ENCODE peak calls at places on chromosomes 7 and 10, in eight cellular contexts. L is IMR-90, G is astrocyte, F is bronchial epithelial cell, A is endothelial cell of umbilical vein, K is prostate gland, Z is epithelial cell of esophagus, I is hepatocyte. N is an unnamed sample.

GRCh38 chr10:119025336-119025735 is 4.2 kb upstream of the NANOS1 start:
- DNase-seq in L (peak; percentile 64), G (peak; percentile 70), F (peak; percentile 63), A (peak; percentile 55), K (peak; percentile 85), Z (peak; percentile 74), I (peak; percentile 69), N (peak; percentile 71)

GRCh38 chr10:75593690-75594556 is 162.5 kb downstream of the LRMDA start:
- DNase-seq in L (no peak), G (no peak), F (no peak), A (no peak), K (no peak), Z (no peak), I (no peak), N (no peak)

GRCh38 chr10:124092270-124093075 is 925 bp downstream of the CHST15 start:
- DNase-seq in L (no peak), G (peak; percentile 29), F (peak; percentile 37), A (peak; percentile 52), K (peak; percentile 40), Z (peak; percentile 65), I (peak; percentile 68), N (peak; percentile 46)

GRCh38 chr7:5696346-5697100 is 84.9 kb downstream of the RNF216 start:
- DNase-seq in L (no peak), G (no peak), F (no peak), A (no peak), K (no peak), Z (no peak), I (no peak), N (no peak)

GRCh38 chr10:78830062-78830974 is 238.4 kb upstream of the ZMIZ1 start:
- DNase-seq in L (peak; percentile 78), G (peak; percentile 31), F (peak; percentile 64), A (no peak), K (no peak), Z (peak; percentile 47), I (no peak), N (no peak)

GRCh38 chr7:45324683-45325237 is 167.2 kb downstream of the RAMP3 start:
- DNase-seq in L (no peak), G (no peak), F (no peak), A (peak; percentile 6), K (no peak), Z (no peak), I (peak; percentile 49), N (no peak)

GRCh38 chr10:27100800-27101347 is 580 bp upstream of the ANKRD26 start:
- DNase-seq in L (no peak), G (no peak), F (no peak), A (no peak), K (no peak), Z (no peak), I (no peak), N (no peak)

GRCh38 chr7:25839084-25839769 is 312.8 kb upstream of the NFE2L3 start:
- DNase-seq in L (no peak), G (no peak), F (no peak), A (no peak), K (no peak), Z (no peak), I (no peak), N (no peak)

GRCh38 chr10:84715911-84716310 is 387.5 kb downstream of the CCSER2 start:
- DNase-seq in L (peak; percentile 8), G (no peak), F (peak; percentile 48), A (peak; percentile 33), K (no peak), Z (peak; percentile 72), I (peak; percentile 60), N (no peak)

GRCh38 chr7:151954866-151955820 is 1.1 kb upstream of the GALNTL5 start:
- DNase-seq in L (no peak), G (no peak), F (no peak), A (no peak), K (no peak), Z (no peak), I (no peak), N (peak; percentile 29)

GRCh38 chr7:4144801-4145470 is 537.2 kb upstream of the FOXK1 start:
- DNase-seq in L (peak; percentile 28), G (peak; percentile 33), F (no peak), A (peak; percentile 2), K (peak; percentile 24), Z (no peak), I (peak; percentile 78), N (peak; percentile 22)

GRCh38 chr10:130461631-130462030 is 325.4 kb downstream of the GLRX3 start:
- DNase-seq in L (no peak), G (no peak), F (no peak), A (no peak), K (no peak), Z (no peak), I (no peak), N (no peak)

GRCh38 chr10:19111501-19112267 is 63.1 kb downstream of the MALRD1 start:
- DNase-seq in L (peak; percentile 55), G (peak; percentile 54), F (no peak), A (no peak), K (no peak), Z (no peak), I (no peak), N (peak; percentile 18)

GRCh38 chr7:41059796-41060195 is 643.1 kb downstream of the INHBA start:
- DNase-seq in L (no peak), G (no peak), F (peak; percentile 30), A (no peak), K (no peak), Z (peak; percentile 31), I (no peak), N (no peak)

GRCh38 chr10:90587081-90587491 is 270.8 kb downstream of the HTR7 start:
- DNase-seq in L (peak; percentile 68), G (peak; percentile 95), F (peak; percentile 71), A (peak; percentile 40), K (no peak), Z (peak; percentile 57), I (peak; percentile 32), N (peak; percentile 92)

GRCh38 chr7:31744294-31744874 is 57.4 kb downstream of the PPP1R17 start:
- DNase-seq in L (peak; percentile 73), G (peak; percentile 56), F (peak; percentile 67), A (peak; percentile 79), K (peak; percentile 62), Z (peak; percentile 81), I (peak; percentile 79), N (peak; percentile 64)

DNA sequence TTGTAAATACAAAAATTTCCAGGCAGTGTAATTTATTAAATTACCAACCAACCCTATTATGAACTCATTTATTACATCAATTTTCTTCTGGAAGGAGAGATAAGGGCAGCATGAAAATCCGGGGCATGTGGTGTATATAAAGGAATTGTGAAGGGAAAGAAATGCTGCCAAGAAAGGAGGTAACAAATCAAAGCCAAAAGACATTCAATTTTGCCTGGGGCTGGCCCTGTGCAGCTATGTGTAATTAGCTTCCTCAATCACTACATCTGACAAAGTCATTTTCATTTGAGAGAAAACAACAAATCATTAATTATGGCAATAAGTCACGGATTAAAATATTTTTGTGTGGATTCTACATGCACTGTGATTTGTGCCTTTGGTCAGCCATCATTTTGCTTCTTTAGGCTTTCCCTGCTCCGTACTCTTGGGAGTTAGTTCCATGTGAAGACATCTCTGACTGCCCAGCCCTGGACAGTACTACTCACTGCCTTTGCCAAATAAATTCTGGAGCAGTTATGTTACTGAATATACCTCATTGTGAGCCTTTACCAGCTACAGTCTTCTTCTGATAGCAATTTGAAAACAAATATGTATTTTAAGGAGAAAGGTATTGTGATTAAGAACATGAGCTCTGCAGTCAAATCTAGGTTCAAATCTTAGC is 191.7 kb downstream of the RELN start:
- DNase-seq in L (no peak), G (no peak), F (no peak), A (no peak), K (no peak), Z (no peak), I (no peak), N (no peak)
- TF ChIP-seq CTCF in L (no peak), G (no peak), F (no peak), A (no peak), K (no peak), Z (no peak), I (no peak), N (no peak)

GRCh38 chr7:116392806-116393205 is 106.7 kb upstream of the CAV2 start:
- DNase-seq in L (no peak), G (no peak), F (no peak), A (peak; percentile 60), K (no peak), Z (no peak), I (no peak), N (no peak)

GRCh38 chr7:116393654-116394053 is 105.9 kb upstream of the CAV2 start:
- DNase-seq in L (peak; percentile 49), G (peak; percentile 29), F (peak; percentile 78), A (peak; percentile 92), K (no peak), Z (peak; percentile 69), I (no peak), N (peak; percentile 56)

GRCh38 chr7:116398672-116399071 is 100.9 kb upstream of the CAV2 start:
- DNase-seq in L (no peak), G (no peak), F (no peak), A (no peak), K (no peak), Z (no peak), I (no peak), N (no peak)

GRCh38 chr7:116394106-116394505 is 105.4 kb upstream of the CAV2 start:
- DNase-seq in L (no peak), G (no peak), F (no peak), A (no peak), K (no peak), Z (no peak), I (no peak), N (no peak)

GRCh38 chr7:116395125-116395791 is 104.3 kb upstream of the CAV2 start:
- DNase-seq in L (peak; percentile 94), G (peak; percentile 97), F (peak; percentile 98), A (peak; percentile 88), K (no peak), Z (peak; percentile 96), I (peak; percentile 35), N (peak; percentile 81)
- H3K4me3 ChIP-seq in L (no peak overlapping the region), G (peak overlapping the region; percentile 30), F (no peak overlapping the region), A (no peak overlapping the region), K (no peak overlapping the region), Z (no peak overlapping the region), I (no peak overlapping the region), N (no peak overlapping the region)

GRCh38 chr7:149799397-149800168 is 26.2 kb upstream of the ZNF467 start:
- DNase-seq in L (no peak), G (no peak), F (no peak), A (no peak), K (no peak), Z (peak; percentile 14), I (peak; percentile 53), N (peak; percentile 6)
- TF ChIP-seq CTCF in L (peak; percentile 12), G (no peak), F (peak; percentile 48), A (peak; percentile 29), K (no peak), Z (peak; percentile 22), I (peak; percentile 37), N (peak; percentile 42)

GRCh38 chr10:80411681-80412230 is 3.4 kb downstream of the PRXL2A start:
- DNase-seq in L (no peak), G (no peak), F (peak; percentile 89), A (peak; percentile 52), K (no peak), Z (peak; percentile 78), I (no peak), N (no peak)

GRCh38 chr10:80411267-80411668 is 2.9 kb downstream of the PRXL2A start:
- DNase-seq in L (no peak), G (no peak), F (no peak), A (peak; percentile 97), K (no peak), Z (no peak), I (peak; percentile 60), N (peak; percentile 48)

GRCh38 chr10:80414126-80414898 is 6.0 kb downstream of the PRXL2A start:
- DNase-seq in L (peak; percentile 12), G (no peak), F (no peak), A (peak; percentile 87), K (no peak), Z (no peak), I (no peak), N (peak; percentile 89)

GRCh38 chr10:80412521-80412920 is 4.2 kb downstream of the PRXL2A start:
- DNase-seq in L (no peak), G (no peak), F (no peak), A (peak; percentile 97), K (no peak), Z (no peak), I (no peak), N (no peak)

GRCh38 chr10:80413152-80413996 is 5.0 kb downstream of the PRXL2A start:
- DNase-seq in L (peak; percentile 44), G (peak; percentile 34), F (peak; percentile 94), A (peak; percentile 88), K (peak; percentile 47), Z (peak; percentile 97), I (peak; percentile 77), N (peak; percentile 85)
- H3K4me3 ChIP-seq in L (no peak overlapping the region), G (no peak overlapping the region), F (peak overlapping the region; percentile 13), A (peak overlapping the region; percentile 29), K (no peak overlapping the region), Z (peak overlapping the region; percentile 28), I (no peak overlapping the region), N (peak overlapping the region; percentile 27)